ENCODE peak calls at places on chromosomes 5 and 9, in six cellular contexts. U is fibroblast of lung, C is psoas muscle, S is skeletal muscle cell, Q is neural progenitor cell, L is epithelial cell of esophagus. I is an unnamed sample.

GRCh38 chr5:174571662-174572397 is 152.6 kb upstream of the MSX2 start:
- DNase-seq in U (peak), C (peak), S (peak), Q (peak), L (peak), I (no peak)

GRCh38 chr5:126368239-126368812 is 54.9 kb upstream of the GRAMD2B start:
- DNase-seq in U (peak), C (no peak), S (no peak), Q (peak), L (peak), I (no peak)

GRCh38 chr5:135235002-135235401 is 164.0 kb downstream of the MACROH2A1 start:
- DNase-seq in U (no peak), C (no peak), S (no peak), Q (no peak), L (no peak), I (no peak)

GRCh38 chr5:175325681-175326080 is 118.3 kb downstream of the DRD1 start:
- DNase-seq in U (peak), C (no peak), S (no peak), Q (no peak), L (peak), I (no peak)

GRCh38 chr5:71932649-71933338 is 174.5 kb upstream of the MAP1B start:
- DNase-seq in U (peak), C (peak), S (no peak), Q (peak), L (peak), I (no peak)

GRCh38 chr5:33223563-33224305 is 217.0 kb upstream of the TARS1 start:
- DNase-seq in U (no peak), C (no peak), S (no peak), Q (no peak), L (no peak), I (no peak)

GRCh38 chr9:6551126-6551525 is 94.4 kb downstream of the GLDC start:
- DNase-seq in U (no peak), C (no peak), S (no peak), Q (no peak), L (no peak), I (no peak)

GRCh38 chr5:178740926-178741325 is 10.5 kb upstream of the ZNF354A start:
- DNase-seq in U (no peak), C (no peak), S (no peak), Q (no peak), L (peak), I (no peak)

GRCh38 chr9:3916984-3917383 is 382.9 kb downstream of the GLIS3 start:
- DNase-seq in U (peak), C (no peak), S (peak), Q (no peak), L (no peak), I (no peak)

GRCh38 chr5:150441813-150442698 is 7.5 kb downstream of the RPS14 start:
- DNase-seq in U (no peak), C (no peak), S (no peak), Q (no peak), L (no peak), I (no peak)

GRCh38 chr9:123360161-123361085 is 4.4 kb downstream of the CRB2 start:
- DNase-seq in U (peak), C (no peak), S (no peak), Q (peak), L (no peak), I (peak)

GRCh38 chr5:147949711-147950573 is 43.6 kb upstream of the C5orf46 start:
- DNase-seq in U (peak), C (no peak), S (peak), Q (peak), L (peak), I (peak)

GRCh38 chr5:14184725-14185124 is 41.6 kb downstream of the TRIO start:
- DNase-seq in U (peak), C (no peak), S (no peak), Q (no peak), L (no peak), I (no peak)

GRCh38 chr9:110755179-110755578 is 86.6 kb downstream of the MUSK start:
- DNase-seq in U (no peak), C (no peak), S (no peak), Q (no peak), L (peak), I (no peak)

GRCh38 chr5:115685480-115685879 is 59.6 kb upstream of the TMED7 start:
- DNase-seq in U (no peak), C (no peak), S (no peak), Q (no peak), L (no peak), I (no peak)

GRCh38 chr5:93930098-93930497 is 188.7 kb upstream of the POU5F2 start:
- DNase-seq in U (no peak), C (no peak), S (no peak), Q (no peak), L (no peak), I (no peak)

GRCh38 chr9:115292584-115293271 is 174.8 kb upstream of the TNC start:
- DNase-seq in U (no peak), C (no peak), S (no peak), Q (peak), L (no peak), I (no peak)

GRCh38 chr5:10077721-10078551 is 171.8 kb downstream of the ATPSCKMT start:
- DNase-seq in U (peak), C (no peak), S (peak), Q (no peak), L (no peak), I (no peak)

GRCh38 chr5:154740957-154741356 is 14.2 kb upstream of the LARP1 start:
- DNase-seq in U (peak), C (peak), S (no peak), Q (no peak), L (no peak), I (no peak)

GRCh38 chr5:78597068-78597857 is 51.3 kb downstream of the LHFPL2 start:
- DNase-seq in U (peak), C (no peak), S (peak), Q (no peak), L (peak), I (no peak)

GRCh38 chr5:6365142-6365976 is 13.0 kb downstream of the MED10 start:
- DNase-seq in U (peak), C (no peak), S (no peak), Q (no peak), L (no peak), I (no peak)

GRCh38 chr9:93132946-93133640 is 958 bp downstream of the NINJ1 start:
- DNase-seq in U (peak), C (no peak), S (no peak), Q (peak), L (peak), I (no peak)

DNA sequence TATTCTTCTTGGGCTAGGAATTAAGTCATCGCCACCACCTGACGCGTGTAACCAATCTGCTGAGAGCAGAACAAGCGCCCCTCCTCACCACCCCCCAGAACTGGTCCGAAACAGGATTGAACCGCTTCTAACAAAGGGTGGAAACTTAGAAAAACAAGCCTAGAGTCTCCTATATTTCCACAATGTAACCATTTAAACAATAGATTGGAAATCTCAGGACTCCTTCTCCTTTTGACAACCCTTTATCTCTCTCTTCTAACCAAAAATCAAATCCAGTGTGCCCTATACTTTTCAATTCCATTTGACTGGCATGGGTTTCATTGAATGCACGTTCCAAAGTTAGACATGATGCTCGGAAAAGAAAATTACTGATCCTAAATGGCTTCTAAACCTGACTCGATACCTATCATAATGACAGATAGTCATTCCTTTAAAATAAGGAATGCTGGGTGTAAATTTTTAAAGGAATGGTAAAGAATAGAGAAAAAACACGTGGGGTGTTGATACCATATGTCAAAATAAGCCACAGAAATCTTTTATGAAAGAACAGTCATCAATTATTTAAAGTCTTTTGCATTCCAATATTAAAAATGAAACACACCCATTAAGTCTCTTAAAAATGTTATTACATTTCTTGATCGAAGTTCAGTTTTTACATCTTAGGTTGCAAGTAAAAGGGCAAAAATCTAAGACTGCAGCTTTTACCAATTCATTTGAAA is 1.2 kb downstream of the ARRDC3 start:
- DNase-seq in U (peak), C (peak), S (peak), Q (peak), L (peak), I (peak)
- H3K4me3 ChIP-seq in U (peak), C (peak), S (peak), Q (peak), L (peak), I (peak)

DNA sequence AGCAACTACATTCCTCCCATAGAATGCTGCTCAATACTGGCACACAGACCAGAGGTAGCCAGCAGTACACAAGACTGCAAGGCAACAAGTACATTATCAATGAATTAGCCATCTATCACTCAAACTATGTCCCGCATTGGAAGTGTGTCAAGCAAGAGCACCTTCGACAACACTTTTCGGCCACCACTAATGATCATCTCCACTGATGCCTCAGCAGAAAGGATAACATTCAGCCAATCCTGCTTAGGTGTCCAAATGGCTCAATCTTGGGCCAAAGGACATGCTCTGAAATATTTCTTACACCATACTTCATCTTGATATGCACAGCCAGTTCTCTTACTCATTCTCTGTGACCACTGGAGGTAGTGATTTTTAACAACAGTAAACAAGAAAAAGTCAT is 25.0 kb downstream of the SKP1 start:
- DNase-seq in U (no peak), C (no peak), S (no peak), Q (no peak), L (no peak), I (no peak)
- H3K4me3 ChIP-seq in U (no peak), C (no peak), S (no peak), Q (no peak), L (no peak), I (no peak)

GRCh38 chr5:38843665-38844064 is 2.1 kb upstream of the OSMR start:
- DNase-seq in U (no peak), C (no peak), S (no peak), Q (no peak), L (no peak), I (no peak)
- H3K4me3 ChIP-seq in U (peak), C (no peak), S (no peak), Q (no peak), L (no peak), I (no peak)

GRCh38 chr5:159971931-159972461 is 36.9 kb upstream of the TTC1 start:
- DNase-seq in U (no peak), C (no peak), S (no peak), Q (peak), L (peak), I (no peak)
- H3K4me3 ChIP-seq in U (peak), C (peak), S (peak), Q (peak), L (no peak), I (no peak)

DNA sequence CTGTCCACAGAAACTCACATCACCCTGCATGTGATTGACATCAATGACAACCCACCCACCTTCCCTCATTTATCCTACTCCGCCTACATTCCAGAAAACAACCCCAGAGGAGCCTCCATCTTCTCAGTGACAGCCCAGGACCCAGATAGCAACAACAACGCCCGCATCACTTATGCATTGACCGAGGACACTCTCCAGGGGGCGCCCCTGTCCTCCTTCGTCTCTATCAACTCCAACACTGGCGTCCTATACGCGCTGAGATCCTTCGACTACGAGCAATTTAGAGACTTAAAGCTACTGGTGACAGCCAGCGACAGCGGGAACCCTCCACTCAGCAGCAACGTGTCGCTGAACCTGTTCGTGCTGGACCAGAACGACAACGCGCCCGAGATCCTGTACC is 1.7 kb downstream of the PCDHGA3 start:
- DNase-seq in U (no peak), C (no peak), S (no peak), Q (no peak), L (no peak), I (no peak)
- H3K4me3 ChIP-seq in U (no peak), C (no peak), S (no peak), Q (no peak), L (no peak), I (no peak)

DNA sequence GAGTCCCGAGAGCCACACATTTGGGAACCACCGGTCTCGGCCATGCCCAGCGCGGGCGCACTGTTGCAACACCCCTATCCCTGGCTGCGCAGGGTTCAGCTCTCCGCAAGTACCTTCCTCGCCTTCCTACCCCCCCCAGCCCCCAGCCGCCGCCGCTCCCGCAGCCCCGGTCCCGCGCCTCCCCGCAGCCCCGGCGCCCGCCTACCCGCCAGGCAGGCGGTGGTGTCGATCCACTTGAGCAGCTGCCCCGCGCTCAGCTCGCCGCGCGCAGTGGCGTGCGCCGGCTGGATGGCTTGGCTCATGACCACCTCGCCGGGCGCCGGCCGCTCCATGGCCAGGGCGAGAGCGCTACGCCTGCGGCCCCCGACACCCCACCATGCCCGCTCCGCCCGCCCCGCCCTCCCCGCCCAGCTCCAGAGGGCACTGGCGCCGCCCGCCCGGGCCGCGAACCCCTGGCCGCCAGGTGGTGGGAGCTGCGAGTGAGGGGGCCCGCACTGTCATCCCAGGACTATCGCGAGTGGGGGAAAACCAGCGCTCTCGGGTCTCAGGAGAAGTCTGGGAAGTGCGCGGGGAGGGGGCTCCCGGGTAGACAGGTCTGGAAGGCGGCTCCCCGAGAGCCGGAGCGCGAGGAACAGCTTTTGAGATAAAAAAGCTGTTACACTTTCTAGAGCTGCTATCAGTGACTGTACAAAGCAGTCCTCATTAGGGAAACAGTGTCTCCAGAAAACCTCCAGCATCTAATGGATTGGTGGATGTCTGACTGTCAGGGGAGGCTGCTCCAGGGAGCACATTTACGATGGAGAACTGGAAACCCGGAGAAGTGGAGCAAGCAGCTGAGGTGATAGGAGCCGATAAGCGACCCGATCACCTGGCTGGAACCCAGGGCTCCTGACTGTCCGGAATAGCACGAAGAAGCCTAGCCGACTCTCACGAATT is at the start of gene ACOT12:
- DNase-seq in U (peak), C (no peak), S (no peak), Q (peak), L (peak), I (no peak)
- H3K4me3 ChIP-seq in U (peak), C (peak), S (peak), Q (peak), L (peak), I (no peak)

GRCh38 chr9:135644631-135645218 is 5.4 kb upstream of the GLT6D1 start:
- DNase-seq in U (no peak), C (no peak), S (no peak), Q (peak), L (no peak), I (no peak)
- H3K4me3 ChIP-seq in U (no peak), C (no peak), S (no peak), Q (peak), L (no peak), I (no peak)

GRCh38 chr5:103881560-103881959 is 319.0 kb upstream of the NUDT12 start:
- DNase-seq in U (no peak), C (no peak), S (no peak), Q (no peak), L (no peak), I (no peak)
- H3K4me3 ChIP-seq in U (no peak), C (no peak), S (no peak), Q (no peak), L (no peak), I (no peak)

DNA sequence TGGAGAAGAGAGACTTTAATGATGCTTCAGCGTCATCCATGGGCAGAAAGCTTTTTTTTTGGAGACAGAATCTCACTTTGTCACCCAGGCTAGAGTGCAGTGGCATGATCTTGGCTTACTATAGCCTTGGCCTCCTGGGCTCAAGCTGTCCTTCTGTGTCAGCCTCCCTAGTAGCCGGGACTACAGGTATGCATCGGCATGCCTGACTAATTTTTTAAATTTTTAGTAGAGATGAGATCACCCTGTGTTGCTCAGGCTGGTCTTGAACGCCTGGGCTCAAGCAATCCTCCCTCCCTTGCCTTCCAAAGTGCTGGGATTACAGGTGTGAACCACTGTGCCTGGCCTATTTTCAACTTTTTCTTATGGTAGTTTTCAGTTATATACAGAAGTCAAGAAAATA is 23.2 kb downstream of the SPIN1 start:
- DNase-seq in U (no peak), C (no peak), S (no peak), Q (no peak), L (no peak), I (no peak)
- H3K4me3 ChIP-seq in U (no peak), C (no peak), S (no peak), Q (no peak), L (no peak), I (no peak)

I was measured in Jurkat, Clone E6-1.